ENCODE peak calls at places on chromosomes 6 and 20, in six cellular contexts. I, W, K, Z, D and Y are unnamed samples.

GRCh38 chr6:157629220-157629619 is 193.8 kb upstream of the SNX9 start:
- DNase-seq in I (no peak), W (peak), K (no peak), Z (no peak), D (no peak), Y (peak)

GRCh38 chr6:47097092-47097945 is 55.2 kb upstream of the ADGRF1 start:
- DNase-seq in I (no peak), W (peak), K (peak), Z (peak), D (peak), Y (peak)

GRCh38 chr20:17654649-17655285 is 27.3 kb downstream of the RRBP1 start:
- DNase-seq in I (no peak), W (peak), K (no peak), Z (no peak), D (peak), Y (peak)

GRCh38 chr6:132648828-132649227 is 10.2 kb downstream of the TAAR1 start:
- DNase-seq in I (no peak), W (no peak), K (no peak), Z (no peak), D (no peak), Y (no peak)

GRCh38 chr6:12555267-12555666 is 161.3 kb upstream of the PHACTR1 start:
- DNase-seq in I (no peak), W (peak), K (no peak), Z (no peak), D (peak), Y (peak)

GRCh38 chr20:13422637-13423036 is 201.6 kb downstream of the ISM1 start:
- DNase-seq in I (no peak), W (peak), K (no peak), Z (no peak), D (peak), Y (no peak)

GRCh38 chr6:113645576-113645970 is 211.6 kb upstream of the MARCKS start:
- DNase-seq in I (no peak), W (peak), K (no peak), Z (no peak), D (peak), Y (peak)

GRCh38 chr6:7172605-7173185 is 64.9 kb downstream of the RREB1 start:
- DNase-seq in I (no peak), W (peak), K (no peak), Z (no peak), D (no peak), Y (no peak)

GRCh38 chr6:155263373-155264063 is at the start of gene CLDN20:
- DNase-seq in I (no peak), W (no peak), K (no peak), Z (no peak), D (no peak), Y (no peak)

GRCh38 chr6:54935739-54936138 is 89.2 kb downstream of the FAM83B start:
- DNase-seq in I (no peak), W (peak), K (no peak), Z (no peak), D (peak), Y (peak)

GRCh38 chr6:2999621-3000455 is at the start of gene NQO2:
- DNase-seq in I (peak), W (peak), K (peak), Z (peak), D (peak), Y (peak)

GRCh38 chr6:474454-475185 is 83.1 kb downstream of the IRF4 start:
- DNase-seq in I (peak), W (no peak), K (peak), Z (no peak), D (no peak), Y (peak)

GRCh38 chr6:16257999-16258708 is 19.8 kb downstream of the GMPR start:
- DNase-seq in I (no peak), W (no peak), K (peak), Z (no peak), D (no peak), Y (no peak)

GRCh38 chr6:170207586-170207985 is 83.3 kb downstream of the DLL1 start:
- DNase-seq in I (no peak), W (no peak), K (no peak), Z (no peak), D (no peak), Y (no peak)

GRCh38 chr6:44276667-44277640 is 6.7 kb downstream of the TMEM151B start:
- DNase-seq in I (no peak), W (no peak), K (no peak), Z (no peak), D (no peak), Y (no peak)

GRCh38 chr6:2524090-2524489 is 226.6 kb downstream of the MYLK4 start:
- DNase-seq in I (no peak), W (no peak), K (no peak), Z (no peak), D (peak), Y (no peak)

GRCh38 chr20:10659651-10660601 is 13.9 kb downstream of the JAG1 start:
- DNase-seq in I (no peak), W (no peak), K (no peak), Z (no peak), D (peak), Y (no peak)

GRCh38 chr6:30615219-30615957 is 1.7 kb downstream of the PPP1R10 start:
- DNase-seq in I (peak), W (peak), K (peak), Z (peak), D (peak), Y (peak)

GRCh38 chr6:145749632-145750031 is 14.3 kb upstream of the EPM2A start:
- DNase-seq in I (no peak), W (peak), K (no peak), Z (no peak), D (peak), Y (peak)

GRCh38 chr6:11773581-11773980 is 5.0 kb downstream of the ADTRP start:
- DNase-seq in I (no peak), W (no peak), K (no peak), Z (no peak), D (no peak), Y (no peak)

GRCh38 chr6:147808631-147809030 is 300.1 kb downstream of the SAMD5 start:
- DNase-seq in I (no peak), W (no peak), K (no peak), Z (no peak), D (no peak), Y (peak)

GRCh38 chr6:42727084-42727601 is 4.7 kb upstream of the PRPH2 start:
- DNase-seq in I (no peak), W (no peak), K (peak), Z (no peak), D (no peak), Y (peak)

GRCh38 chr6:37667050-37667814 is 30.5 kb downstream of the MDGA1 start:
- DNase-seq in I (no peak), W (peak), K (no peak), Z (no peak), D (no peak), Y (peak)